ENCODE peak calls at places on chromosome 2, in eight cellular contexts. One of them, this sample, is unnamed.

GRCh38 chr2:96864343-96865091 is 5.4 kb downstream of the SEMA4C start:
- DNase-seq in upper lobe of left lung: peak; percentile 82
- DNase-seq in HCT116: no peak
- DNase-seq in esophagus muscularis mucosa: no peak
- DNase-seq in HL-60: no peak
- DNase-seq in K562: no peak
- DNase-seq in prostate gland: no peak
- DNase-seq in sigmoid colon: peak; percentile 64
- DNase-seq in this sample: no peak

GRCh38 chr2:232042911-232043564 is 81.5 kb downstream of the DIS3L2 start:
- DNase-seq in esophagus muscularis mucosa: no peak
- DNase-seq in sigmoid colon: no peak
- DNase-seq in upper lobe of left lung: no peak
- DNase-seq in prostate gland: no peak
- DNase-seq in HCT116: no peak
- DNase-seq in HL-60: no peak
- DNase-seq in K562: no peak
- DNase-seq in this sample: no peak

GRCh38 chr2:108579631-108580030 is 45.4 kb downstream of the LIMS1 start:
- DNase-seq in HCT116: no peak
- DNase-seq in prostate gland: no peak
- DNase-seq in upper lobe of left lung: no peak
- DNase-seq in K562: no peak
- DNase-seq in esophagus muscularis mucosa: no peak
- DNase-seq in HL-60: no peak
- DNase-seq in sigmoid colon: no peak
- DNase-seq in this sample: no peak

GRCh38 chr2:11073251-11073650 is 82.0 kb upstream of the SLC66A3 start:
- DNase-seq in HCT116: peak; percentile 54
- DNase-seq in esophagus muscularis mucosa: peak; percentile 57
- DNase-seq in sigmoid colon: no peak
- DNase-seq in prostate gland: no peak
- DNase-seq in K562: peak; percentile 27
- DNase-seq in HL-60: no peak
- DNase-seq in upper lobe of left lung: peak; percentile 86
- DNase-seq in this sample: no peak

GRCh38 chr2:186542002-186542401 is 47.9 kb upstream of the ITGAV start:
- DNase-seq in upper lobe of left lung: no peak
- DNase-seq in K562: no peak
- DNase-seq in prostate gland: no peak
- DNase-seq in sigmoid colon: no peak
- DNase-seq in HCT116: no peak
- DNase-seq in HL-60: no peak
- DNase-seq in esophagus muscularis mucosa: no peak
- DNase-seq in this sample: no peak

GRCh38 chr2:219104107-219105050 is 43.7 kb upstream of the IHH start:
- DNase-seq in K562: peak; percentile 58
- DNase-seq in HCT116: peak; percentile 33
- DNase-seq in upper lobe of left lung: no peak
- DNase-seq in esophagus muscularis mucosa: no peak
- DNase-seq in sigmoid colon: no peak
- DNase-seq in prostate gland: no peak
- DNase-seq in HL-60: no peak
- DNase-seq in this sample: no peak

GRCh38 chr2:209238765-209239584 is 184.9 kb upstream of the MAP2 start:
- DNase-seq in prostate gland: no peak
- DNase-seq in esophagus muscularis mucosa: no peak
- DNase-seq in sigmoid colon: no peak
- DNase-seq in HCT116: no peak
- DNase-seq in K562: no peak
- DNase-seq in HL-60: no peak
- DNase-seq in upper lobe of left lung: no peak
- DNase-seq in this sample: no peak

GRCh38 chr2:1366546-1367134 is 46.6 kb upstream of the TPO start:
- DNase-seq in HCT116: no peak
- DNase-seq in esophagus muscularis mucosa: no peak
- DNase-seq in upper lobe of left lung: peak; percentile 71
- DNase-seq in HL-60: no peak
- DNase-seq in prostate gland: peak; percentile 19
- DNase-seq in sigmoid colon: peak; percentile 77
- DNase-seq in K562: no peak
- DNase-seq in this sample: peak; percentile 26

GRCh38 chr2:124476291-124476690 is 451.2 kb downstream of the CNTNAP5 start:
- DNase-seq in HL-60: no peak
- DNase-seq in K562: no peak
- DNase-seq in upper lobe of left lung: no peak
- DNase-seq in HCT116: no peak
- DNase-seq in esophagus muscularis mucosa: no peak
- DNase-seq in prostate gland: no peak
- DNase-seq in sigmoid colon: no peak
- DNase-seq in this sample: no peak

GRCh38 chr2:101843048-101843447 is 145.5 kb downstream of the MAP4K4 start:
- DNase-seq in sigmoid colon: no peak
- DNase-seq in HL-60: no peak
- DNase-seq in prostate gland: no peak
- DNase-seq in upper lobe of left lung: no peak
- DNase-seq in K562: no peak
- DNase-seq in esophagus muscularis mucosa: no peak
- DNase-seq in HCT116: no peak
- DNase-seq in this sample: no peak
- H3K27ac ChIP-seq in sigmoid colon: peak overlapping the region; percentile 50
- H3K27ac ChIP-seq in HL-60: no peak overlapping the region
- H3K27ac ChIP-seq in prostate gland: no peak overlapping the region
- H3K27ac ChIP-seq in upper lobe of left lung: no peak overlapping the region
- H3K27ac ChIP-seq in K562: no peak overlapping the region
- H3K27ac ChIP-seq in esophagus muscularis mucosa: no peak overlapping the region
- H3K27ac ChIP-seq in HCT116: no peak overlapping the region
- H3K27ac ChIP-seq in this sample: no peak overlapping the region

DNA sequence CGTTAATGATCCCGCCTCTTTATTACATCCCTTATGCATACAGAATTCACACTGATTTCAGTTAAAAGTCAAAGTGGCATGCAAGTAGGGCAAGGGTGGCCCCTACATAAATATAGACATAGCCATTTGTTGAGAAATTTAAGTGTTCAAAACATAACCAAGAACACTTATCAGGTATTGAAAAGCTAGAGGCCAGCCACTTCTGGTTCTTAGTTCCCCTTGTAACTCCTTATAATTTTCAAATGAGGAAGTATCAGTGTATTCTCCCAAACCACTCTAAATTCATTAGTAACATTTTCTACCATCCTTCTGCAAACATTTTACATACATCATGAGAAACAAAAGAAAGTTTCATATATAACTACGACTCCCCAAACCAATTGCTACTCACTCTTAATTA is 5.8 kb upstream of the ARL5A start:
- DNase-seq in sigmoid colon: no peak
- DNase-seq in esophagus muscularis mucosa: no peak
- DNase-seq in HCT116: no peak
- DNase-seq in HL-60: no peak
- DNase-seq in upper lobe of left lung: no peak
- DNase-seq in prostate gland: no peak
- DNase-seq in K562: no peak
- DNase-seq in this sample: no peak
- TF ChIP-seq POLR2AphosphoS5 in sigmoid colon: no peak
- TF ChIP-seq POLR2AphosphoS5 in esophagus muscularis mucosa: no peak
- TF ChIP-seq POLR2AphosphoS5 in HCT116: no peak
- TF ChIP-seq POLR2AphosphoS5 in HL-60: no peak
- TF ChIP-seq POLR2AphosphoS5 in upper lobe of left lung: no peak
- TF ChIP-seq POLR2AphosphoS5 in prostate gland: no peak
- TF ChIP-seq POLR2AphosphoS5 in K562: no peak
- TF ChIP-seq POLR2AphosphoS5 in this sample: no peak

GRCh38 chr2:40364143-40364903 is 87.6 kb downstream of the SLC8A1 start:
- DNase-seq in HCT116: no peak
- DNase-seq in esophagus muscularis mucosa: no peak
- DNase-seq in upper lobe of left lung: no peak
- DNase-seq in HL-60: no peak
- DNase-seq in K562: no peak
- DNase-seq in sigmoid colon: no peak
- DNase-seq in prostate gland: no peak
- DNase-seq in this sample: no peak
- H3K4me3 ChIP-seq in HCT116: no peak overlapping the region
- H3K4me3 ChIP-seq in esophagus muscularis mucosa: peak overlapping the region; percentile 36
- H3K4me3 ChIP-seq in upper lobe of left lung: no peak overlapping the region
- H3K4me3 ChIP-seq in HL-60: no peak overlapping the region
- H3K4me3 ChIP-seq in K562: no peak overlapping the region
- H3K4me3 ChIP-seq in sigmoid colon: peak overlapping the region; percentile 45
- H3K4me3 ChIP-seq in prostate gland: no peak overlapping the region
- H3K4me3 ChIP-seq in this sample: peak overlapping the region; percentile 36

DNA sequence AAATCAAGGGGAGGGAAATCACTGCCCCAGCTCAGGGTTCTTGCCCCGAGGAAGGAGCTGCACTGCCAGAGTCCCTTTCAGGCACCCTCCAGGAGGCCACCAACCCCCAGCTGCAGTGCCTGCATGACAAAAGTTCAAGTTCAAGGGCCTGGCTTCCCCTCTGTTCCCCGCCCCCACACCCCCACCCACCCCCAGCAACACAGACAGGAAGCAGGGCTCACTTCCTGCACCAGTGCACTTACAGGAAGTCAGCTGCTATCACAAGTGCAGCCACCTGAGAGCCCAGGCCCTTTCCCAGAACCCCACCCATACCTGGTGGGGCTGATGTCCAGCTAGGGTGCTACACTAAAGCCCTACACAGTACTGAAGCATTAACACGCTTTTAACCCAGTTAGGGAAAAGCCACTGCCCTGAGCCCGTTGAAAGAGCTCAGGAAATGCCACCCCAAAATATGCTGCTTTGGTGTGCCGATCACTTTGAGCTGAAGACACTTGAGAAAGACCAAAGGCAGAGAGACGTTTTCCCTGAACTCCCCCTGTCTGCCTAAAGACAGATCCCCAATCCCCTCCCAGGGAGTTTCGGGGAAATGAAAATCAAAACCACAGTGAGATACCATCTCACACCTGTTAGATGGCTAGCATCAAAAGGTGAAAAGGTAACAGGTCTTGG is 109.9 kb upstream of the CAB39 start:
- DNase-seq in HL-60: peak; percentile 2
- DNase-seq in HCT116: no peak
- DNase-seq in esophagus muscularis mucosa: no peak
- DNase-seq in upper lobe of left lung: no peak
- DNase-seq in sigmoid colon: no peak
- DNase-seq in prostate gland: no peak
- DNase-seq in K562: no peak
- DNase-seq in this sample: no peak
- H3K27ac ChIP-seq in HL-60: peak overlapping the region; percentile 8
- H3K27ac ChIP-seq in HCT116: no peak overlapping the region
- H3K27ac ChIP-seq in esophagus muscularis mucosa: no peak overlapping the region
- H3K27ac ChIP-seq in upper lobe of left lung: no peak overlapping the region
- H3K27ac ChIP-seq in sigmoid colon: no peak overlapping the region
- H3K27ac ChIP-seq in prostate gland: no peak overlapping the region
- H3K27ac ChIP-seq in K562: no peak overlapping the region
- H3K27ac ChIP-seq in this sample: no peak overlapping the region

DNA sequence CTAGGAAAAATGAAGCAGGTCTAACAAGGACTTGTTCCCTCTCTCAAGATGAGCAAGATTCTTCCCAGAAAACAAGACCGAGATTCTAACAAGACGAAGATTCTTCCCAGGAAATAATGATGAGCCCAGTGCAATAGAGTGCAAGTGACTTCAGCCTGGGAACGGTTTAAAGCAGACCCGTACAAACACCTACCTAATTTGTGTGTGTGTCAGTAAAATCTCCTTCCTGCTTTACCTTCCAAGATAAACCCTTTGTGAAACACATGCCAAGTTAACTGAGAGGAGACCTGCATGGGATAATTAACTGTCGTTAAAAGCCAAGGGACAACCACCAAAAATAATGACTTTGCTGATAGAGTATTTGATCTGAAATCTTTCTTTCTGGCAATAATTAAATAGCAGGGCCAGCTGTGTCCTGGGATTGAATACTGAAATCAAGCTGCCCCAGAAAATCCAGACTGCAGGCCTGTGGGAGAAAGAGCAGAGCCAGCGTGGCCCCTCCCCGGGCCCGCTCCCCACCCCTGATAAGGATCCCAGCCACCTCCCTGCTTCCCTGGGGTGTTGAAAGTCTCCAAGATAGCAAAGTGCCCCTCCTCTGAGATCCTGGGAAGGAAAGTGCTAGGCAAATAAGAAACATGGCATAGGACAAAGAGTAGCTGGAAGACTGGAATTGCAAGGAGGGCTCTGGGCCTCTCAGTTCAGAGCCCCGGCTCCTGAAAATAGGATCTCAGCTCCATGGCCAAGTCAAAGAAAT is 145.5 kb downstream of the CYP26B1 start:
- DNase-seq in HCT116: no peak
- DNase-seq in sigmoid colon: no peak
- DNase-seq in esophagus muscularis mucosa: peak; percentile 82
- DNase-seq in HL-60: no peak
- DNase-seq in upper lobe of left lung: no peak
- DNase-seq in prostate gland: no peak
- DNase-seq in K562: no peak
- DNase-seq in this sample: no peak
- TF ChIP-seq POLR2AphosphoS5 in HCT116: no peak
- TF ChIP-seq POLR2AphosphoS5 in sigmoid colon: no peak
- TF ChIP-seq POLR2AphosphoS5 in esophagus muscularis mucosa: no peak
- TF ChIP-seq POLR2AphosphoS5 in HL-60: no peak
- TF ChIP-seq POLR2AphosphoS5 in upper lobe of left lung: no peak
- TF ChIP-seq POLR2AphosphoS5 in prostate gland: peak; percentile 21
- TF ChIP-seq POLR2AphosphoS5 in K562: no peak
- TF ChIP-seq POLR2AphosphoS5 in this sample: no peak